ENCODE peak calls at places on chromosomes 4 and X, in six cellular contexts. One of them, this sample, is unnamed.

GRCh38 chr4:78706302-78706701 is 69.8 kb upstream of the BMP2K start:
- DNase-seq in fibroblast of lung: peak; percentile 19
- DNase-seq in posterior vena cava: no peak
- DNase-seq in breast epithelium: no peak
- DNase-seq in pons: no peak
- DNase-seq in cardiac muscle cell: no peak
- DNase-seq in this sample: no peak

GRCh38 chr4:150145090-150145949 is 67.1 kb downstream of the DCLK2 start:
- DNase-seq in fibroblast of lung: peak; percentile 74
- DNase-seq in posterior vena cava: no peak
- DNase-seq in breast epithelium: no peak
- DNase-seq in pons: no peak
- DNase-seq in cardiac muscle cell: no peak
- DNase-seq in this sample: peak; percentile 45

GRCh38 chrX:101530944-101531343 is 19.4 kb upstream of the ARMCX1 start:
- DNase-seq in fibroblast of lung: no peak
- DNase-seq in posterior vena cava: no peak
- DNase-seq in breast epithelium: no peak
- DNase-seq in pons: no peak
- DNase-seq in cardiac muscle cell: no peak
- DNase-seq in this sample: no peak

GRCh38 chrX:64976673-64977040 is 407 bp upstream of the ZC4H2 start:
- DNase-seq in fibroblast of lung: no peak
- DNase-seq in posterior vena cava: no peak
- DNase-seq in breast epithelium: no peak
- DNase-seq in pons: no peak
- DNase-seq in cardiac muscle cell: no peak
- DNase-seq in this sample: no peak

GRCh38 chr4:153374471-153374870 is 30.0 kb downstream of the MND1 start:
- DNase-seq in fibroblast of lung: no peak
- DNase-seq in posterior vena cava: no peak
- DNase-seq in breast epithelium: no peak
- DNase-seq in pons: no peak
- DNase-seq in cardiac muscle cell: peak; percentile 14
- DNase-seq in this sample: no peak

GRCh38 chrX:153509592-153509991 is 7.8 kb upstream of the ATP2B3 start:
- DNase-seq in fibroblast of lung: no peak
- DNase-seq in posterior vena cava: no peak
- DNase-seq in breast epithelium: no peak
- DNase-seq in pons: no peak
- DNase-seq in cardiac muscle cell: no peak
- DNase-seq in this sample: no peak

GRCh38 chrX:68498508-68499379 is at the start of gene YIPF6:
- DNase-seq in fibroblast of lung: peak; percentile 70
- DNase-seq in posterior vena cava: peak; percentile 93
- DNase-seq in breast epithelium: peak; percentile 81
- DNase-seq in pons: peak; percentile 56
- DNase-seq in cardiac muscle cell: peak; percentile 75
- DNase-seq in this sample: peak; percentile 72

GRCh38 chr4:152458801-152459302 is 77.0 kb downstream of the FBXW7 start:
- DNase-seq in fibroblast of lung: peak; percentile 10
- DNase-seq in posterior vena cava: no peak
- DNase-seq in breast epithelium: no peak
- DNase-seq in pons: no peak
- DNase-seq in cardiac muscle cell: peak; percentile 40
- DNase-seq in this sample: peak; percentile 16

GRCh38 chrX:120140293-120140981 is 18.0 kb upstream of the RHOXF2 start:
- DNase-seq in fibroblast of lung: no peak
- DNase-seq in posterior vena cava: no peak
- DNase-seq in breast epithelium: no peak
- DNase-seq in pons: no peak
- DNase-seq in cardiac muscle cell: no peak
- DNase-seq in this sample: no peak

GRCh38 chr4:152516156-152516555 is 19.7 kb downstream of the FBXW7 start:
- DNase-seq in fibroblast of lung: peak; percentile 51
- DNase-seq in posterior vena cava: no peak
- DNase-seq in breast epithelium: no peak
- DNase-seq in pons: no peak
- DNase-seq in cardiac muscle cell: peak; percentile 21
- DNase-seq in this sample: no peak

GRCh38 chr4:103374773-103375172 is 176.6 kb upstream of the CENPE start:
- DNase-seq in fibroblast of lung: no peak
- DNase-seq in posterior vena cava: no peak
- DNase-seq in breast epithelium: no peak
- DNase-seq in pons: no peak
- DNase-seq in cardiac muscle cell: no peak
- DNase-seq in this sample: no peak

GRCh38 chr4:183571350-183572076 is 66.7 kb downstream of the ING2 start:
- DNase-seq in fibroblast of lung: peak; percentile 53
- DNase-seq in posterior vena cava: no peak
- DNase-seq in breast epithelium: no peak
- DNase-seq in pons: peak; percentile 9
- DNase-seq in cardiac muscle cell: peak; percentile 25
- DNase-seq in this sample: peak; percentile 52

GRCh38 chrX:114165537-114165936 is 418.3 kb upstream of the HTR2C start:
- DNase-seq in fibroblast of lung: no peak
- DNase-seq in posterior vena cava: no peak
- DNase-seq in breast epithelium: no peak
- DNase-seq in pons: no peak
- DNase-seq in cardiac muscle cell: no peak
- DNase-seq in this sample: no peak

GRCh38 chrX:45689971-45690370 is 489.3 kb upstream of the DIPK2B start:
- DNase-seq in fibroblast of lung: no peak
- DNase-seq in posterior vena cava: no peak
- DNase-seq in breast epithelium: no peak
- DNase-seq in pons: no peak
- DNase-seq in cardiac muscle cell: no peak
- DNase-seq in this sample: no peak

GRCh38 chr4:3267576-3268394 is 18.8 kb downstream of the MSANTD1 start:
- DNase-seq in fibroblast of lung: no peak
- DNase-seq in posterior vena cava: peak; percentile 46
- DNase-seq in breast epithelium: no peak
- DNase-seq in pons: no peak
- DNase-seq in cardiac muscle cell: no peak
- DNase-seq in this sample: no peak

GRCh38 chr4:45576275-45576674 is 547.6 kb downstream of the GABRG1 start:
- DNase-seq in fibroblast of lung: no peak
- DNase-seq in posterior vena cava: no peak
- DNase-seq in breast epithelium: no peak
- DNase-seq in pons: no peak
- DNase-seq in cardiac muscle cell: no peak
- DNase-seq in this sample: no peak

GRCh38 chr4:148065069-148065468 is 333.2 kb downstream of the ARHGAP10 start:
- DNase-seq in fibroblast of lung: peak; percentile 82
- DNase-seq in posterior vena cava: no peak
- DNase-seq in breast epithelium: no peak
- DNase-seq in pons: no peak
- DNase-seq in cardiac muscle cell: peak; percentile 73
- DNase-seq in this sample: peak; percentile 90

GRCh38 chr4:175447006-175447405 is 365.1 kb downstream of the GPM6A start:
- DNase-seq in fibroblast of lung: no peak
- DNase-seq in posterior vena cava: no peak
- DNase-seq in breast epithelium: no peak
- DNase-seq in pons: no peak
- DNase-seq in cardiac muscle cell: no peak
- DNase-seq in this sample: no peak

GRCh38 chr4:180587379-180587778 is 1655.8 kb upstream of the TENM3 start:
- DNase-seq in fibroblast of lung: no peak
- DNase-seq in posterior vena cava: no peak
- DNase-seq in breast epithelium: no peak
- DNase-seq in pons: no peak
- DNase-seq in cardiac muscle cell: no peak
- DNase-seq in this sample: no peak

GRCh38 chrX:150365051-150365952 is 2.2 kb downstream of the MAMLD1 start:
- DNase-seq in fibroblast of lung: peak; percentile 58
- DNase-seq in posterior vena cava: peak; percentile 91
- DNase-seq in breast epithelium: peak; percentile 54
- DNase-seq in pons: peak; percentile 71
- DNase-seq in cardiac muscle cell: peak; percentile 72
- DNase-seq in this sample: peak; percentile 50

GRCh38 chr4:88531549-88531948 is 8.0 kb upstream of the PYURF start:
- DNase-seq in fibroblast of lung: no peak
- DNase-seq in posterior vena cava: no peak
- DNase-seq in breast epithelium: no peak
- DNase-seq in pons: no peak
- DNase-seq in cardiac muscle cell: no peak
- DNase-seq in this sample: no peak

GRCh38 chrX:154804957-154805695 is at the start of gene MPP1:
- DNase-seq in fibroblast of lung: peak; percentile 74
- DNase-seq in posterior vena cava: peak; percentile 93
- DNase-seq in breast epithelium: peak; percentile 55
- DNase-seq in pons: peak; percentile 62
- DNase-seq in cardiac muscle cell: peak; percentile 85
- DNase-seq in this sample: peak; percentile 66

GRCh38 chr4:56048621-56049427 is 100.1 kb downstream of the CEP135 start:
- DNase-seq in fibroblast of lung: peak; percentile 62
- DNase-seq in posterior vena cava: no peak
- DNase-seq in breast epithelium: no peak
- DNase-seq in pons: peak; percentile 45
- DNase-seq in cardiac muscle cell: peak; percentile 77
- DNase-seq in this sample: peak; percentile 39

GRCh38 chr4:973431-974397 is at the start of gene DGKQ:
- DNase-seq in fibroblast of lung: peak; percentile 68
- DNase-seq in posterior vena cava: peak; percentile 96
- DNase-seq in breast epithelium: peak; percentile 86
- DNase-seq in pons: peak; percentile 74
- DNase-seq in cardiac muscle cell: peak; percentile 91
- DNase-seq in this sample: peak; percentile 75

GRCh38 chrX:101595739-101596419 is 21.9 kb downstream of the ARMCX6 start:
- DNase-seq in fibroblast of lung: peak; percentile 64
- DNase-seq in posterior vena cava: no peak
- DNase-seq in breast epithelium: no peak
- DNase-seq in pons: peak; percentile 74
- DNase-seq in cardiac muscle cell: peak; percentile 82
- DNase-seq in this sample: peak; percentile 75

GRCh38 chr4:148375581-148375980 is 66.6 kb downstream of the NR3C2 start:
- DNase-seq in fibroblast of lung: no peak
- DNase-seq in posterior vena cava: no peak
- DNase-seq in breast epithelium: no peak
- DNase-seq in pons: peak; percentile 10
- DNase-seq in cardiac muscle cell: no peak
- DNase-seq in this sample: no peak

GRCh38 chrX:140715787-140716186 is 6.2 kb downstream of the LINC00632 start:
- DNase-seq in fibroblast of lung: no peak
- DNase-seq in posterior vena cava: no peak
- DNase-seq in breast epithelium: no peak
- DNase-seq in pons: no peak
- DNase-seq in cardiac muscle cell: no peak
- DNase-seq in this sample: peak; percentile 54

GRCh38 chrX:46262299-46262698 is 282.9 kb downstream of the ZNF674 start:
- DNase-seq in fibroblast of lung: no peak
- DNase-seq in posterior vena cava: no peak
- DNase-seq in breast epithelium: no peak
- DNase-seq in pons: no peak
- DNase-seq in cardiac muscle cell: no peak
- DNase-seq in this sample: no peak

GRCh38 chr4:153713840-153714239 is 29.8 kb downstream of the TLR2 start:
- DNase-seq in fibroblast of lung: peak; percentile 49
- DNase-seq in posterior vena cava: no peak
- DNase-seq in breast epithelium: no peak
- DNase-seq in pons: no peak
- DNase-seq in cardiac muscle cell: peak; percentile 27
- DNase-seq in this sample: peak; percentile 1

This sample was measured in IMR-90.